ENCODE peak calls at places on chromosomes 16 and 17, in five cellular contexts. X is bronchial epithelial cell; R is naive thymus-derived CD8-positive, alpha-beta T cell; G is NCI-H1436; A is AML-193. D is an unnamed sample.
A peak's percentile ranks its signal among the peaks of the same experiment; 100 is the strongest.

GRCh38 chr17:57284984-57285646 is 28.8 kb downstream of the MSI2 start:
- DNase-seq in X (no peak), R (peak; percentile 30), G (no peak), A (peak; percentile 83), D (no peak)

GRCh38 chr17:4852504-4853075 is 19.4 kb downstream of the MINK1 start:
- DNase-seq in X (peak; percentile 68), R (no peak), G (no peak), A (no peak), D (no peak)

GRCh38 chr17:1744551-1745512 is 2.2 kb downstream of the SERPINF2 start:
- DNase-seq in X (no peak), R (no peak), G (no peak), A (no peak), D (no peak)

GRCh38 chr16:53626816-53627215 is 76.8 kb downstream of the RPGRIP1L start:
- DNase-seq in X (no peak), R (no peak), G (no peak), A (no peak), D (no peak)

GRCh38 chr17:60724647-60725046 is 47.0 kb downstream of the BCAS3 start:
- DNase-seq in X (no peak), R (no peak), G (no peak), A (no peak), D (no peak)

GRCh38 chr17:37179893-37180292 is 195.9 kb upstream of the C17orf78 start:
- DNase-seq in X (peak; percentile 92), R (no peak), G (no peak), A (no peak), D (no peak)

GRCh38 chr17:21169496-21169895 is 42.7 kb downstream of the DHRS7B start:
- DNase-seq in X (no peak), R (no peak), G (no peak), A (no peak), D (no peak)

GRCh38 chr17:80625627-80626026 is 81.0 kb downstream of the RPTOR start:
- DNase-seq in X (no peak), R (no peak), G (no peak), A (no peak), D (no peak)

GRCh38 chr16:4205971-4206370 is 35.9 kb downstream of the SRL start:
- DNase-seq in X (no peak), R (no peak), G (no peak), A (no peak), D (no peak)

GRCh38 chr17:76121932-76122383 is 18.4 kb upstream of the EXOC7 start:
- DNase-seq in X (no peak), R (no peak), G (no peak), A (no peak), D (no peak)

GRCh38 chr16:6286176-6286575 is 1046.5 kb upstream of the RBFOX1 start:
- DNase-seq in X (no peak), R (no peak), G (no peak), A (no peak), D (no peak)

GRCh38 chr16:58110590-58111330 is 18.4 kb downstream of the CFAP20 start:
- DNase-seq in X (no peak), R (no peak), G (no peak), A (no peak), D (no peak)

GRCh38 chr17:80829166-80829813 is 162.4 kb upstream of the CHMP6 start:
- DNase-seq in X (no peak), R (no peak), G (no peak), A (no peak), D (no peak)

GRCh38 chr17:81966343-81967243 is 5.6 kb upstream of the NOTUM start:
- DNase-seq in X (no peak), R (no peak), G (no peak), A (no peak), D (no peak)

GRCh38 chr16:88977028-88977844 is at the start of gene CBFA2T3:
- DNase-seq in X (no peak), R (no peak), G (no peak), A (peak; percentile 96), D (no peak)

GRCh38 chr17:38560503-38561318 is 45.0 kb downstream of the SRCIN1 start:
- DNase-seq in X (no peak), R (no peak), G (no peak), A (peak; percentile 16), D (no peak)

GRCh38 chr17:7579001-7579838 is at the start of gene CD68:
- DNase-seq in X (peak; percentile 98), R (peak; percentile 55), G (no peak), A (peak; percentile 71), D (no peak)

GRCh38 chr17:12965988-12966387 is 51.8 kb downstream of the ELAC2 start:
- DNase-seq in X (no peak), R (no peak), G (no peak), A (no peak), D (no peak)

GRCh38 chr17:77381731-77382130 is 241.0 kb downstream of the SEC14L1 start:
- DNase-seq in X (no peak), R (no peak), G (no peak), A (no peak), D (no peak)

GRCh38 chr16:70576431-70577255 is 53.0 kb downstream of the SF3B3 start:
- DNase-seq in X (peak; percentile 59), R (no peak), G (no peak), A (peak; percentile 13), D (no peak)

GRCh38 chr16:85601730-85602401 is 11.3 kb upstream of the GSE1 start:
- DNase-seq in X (no peak), R (no peak), G (no peak), A (no peak), D (no peak)

GRCh38 chr16:25633549-25633948 is 58.2 kb upstream of the HS3ST4 start:
- DNase-seq in X (peak; percentile 1), R (no peak), G (no peak), A (no peak), D (no peak)

GRCh38 chr17:71329310-71330098 is 791.3 kb upstream of the SOX9 start:
- DNase-seq in X (peak; percentile 52), R (no peak), G (peak; percentile 32), A (no peak), D (no peak)

GRCh38 chr16:70688266-70688742 is 2.5 kb upstream of the MTSS2 start:
- DNase-seq in X (no peak), R (no peak), G (no peak), A (no peak), D (no peak)

GRCh38 chr16:10895053-10895946 is 18.3 kb downstream of the CIITA start:
- DNase-seq in X (no peak), R (no peak), G (no peak), A (no peak), D (no peak)

GRCh38 chr17:79981661-79982101 is 54.0 kb downstream of the TBC1D16 start:
- DNase-seq in X (no peak), R (no peak), G (no peak), A (no peak), D (no peak)

D was measured in NCI-H526 treated with DMSO at 0.1 percent for 48 hours.